ENCODE peak calls at places on chromosomes 6 and 20, in five cellular contexts. K is cardiac fibroblast, G is H1, B is psoas muscle, A is endodermal cell. L is an unnamed sample.

GRCh38 chr6:37985355-37985754 is 165.8 kb downstream of the ZFAND3 start:
- DNase-seq in K (no peak), G (no peak), B (no peak), A (no peak), L (no peak)

GRCh38 chr6:11008821-11009220 is 35.3 kb downstream of the ELOVL2 start:
- DNase-seq in K (peak; percentile 85), G (no peak), B (no peak), A (no peak), L (no peak)

GRCh38 chr6:155186052-155186658 is 77.7 kb upstream of the CLDN20 start:
- DNase-seq in K (no peak), G (no peak), B (no peak), A (peak; percentile 67), L (no peak)

GRCh38 chr6:157323924-157324276 is 581 bp upstream of the TMEM242 start:
- DNase-seq in K (peak; percentile 86), G (peak; percentile 79), B (peak; percentile 90), A (peak; percentile 91), L (no peak)

GRCh38 chr6:158232445-158233213 is 64.5 kb downstream of the GTF2H5 start:
- DNase-seq in K (peak; percentile 77), G (peak; percentile 74), B (peak; percentile 80), A (peak; percentile 83), L (no peak)

GRCh38 chr20:41029150-41029872 is 689 bp downstream of the TOP1 start:
- DNase-seq in K (peak; percentile 20), G (peak; percentile 64), B (peak; percentile 61), A (peak; percentile 73), L (no peak)

GRCh38 chr6:75849329-75850025 is 100.4 kb downstream of the MYO6 start:
- DNase-seq in K (peak; percentile 3), G (no peak), B (no peak), A (no peak), L (no peak)

GRCh38 chr6:7809346-7809745 is 83.4 kb downstream of the BMP6 start:
- DNase-seq in K (no peak), G (no peak), B (no peak), A (no peak), L (no peak)

GRCh38 chr20:63599396-63600050 is 25.5 kb upstream of the HELZ2 start:
- DNase-seq in K (no peak), G (no peak), B (no peak), A (no peak), L (no peak)

DNA sequence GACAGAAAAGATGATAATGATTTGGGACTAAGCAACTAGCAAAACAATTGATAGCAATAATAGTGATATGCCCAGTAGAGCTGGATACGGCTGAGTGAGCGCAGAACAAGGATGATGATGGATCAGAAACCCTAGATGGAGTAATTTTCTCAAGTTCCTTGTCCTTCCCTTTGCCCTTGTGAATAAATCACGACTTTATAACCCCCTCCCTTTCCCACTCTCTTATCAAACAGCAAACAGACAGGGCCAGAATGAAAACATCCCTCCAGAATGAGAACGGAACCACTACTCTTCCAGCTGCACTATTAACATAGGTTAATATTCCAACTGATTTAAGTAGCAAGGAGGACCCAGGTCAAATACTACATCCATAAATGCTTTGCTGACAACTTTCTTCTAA is 1.3 kb upstream of the MTFR2 start:
- DNase-seq in K (no peak), G (no peak), B (no peak), A (no peak), L (no peak)
- H3K4me3 ChIP-seq in K (no peak overlapping the region), G (peak overlapping the region; percentile 97), B (peak overlapping the region; percentile 78), A (peak overlapping the region; percentile 95), L (no peak overlapping the region)

GRCh38 chr6:169453221-169453620 is 199.6 kb upstream of the THBS2 start:
- DNase-seq in K (no peak), G (no peak), B (no peak), A (no peak), L (no peak)

GRCh38 chr6:169450097-169450496 is 196.5 kb upstream of the THBS2 start:
- DNase-seq in K (no peak), G (no peak), B (no peak), A (peak; percentile 55), L (no peak)

GRCh38 chr6:169452117-169452868 is 198.6 kb upstream of the THBS2 start:
- DNase-seq in K (peak; percentile 92), G (no peak), B (peak; percentile 79), A (no peak), L (no peak)

GRCh38 chr6:169452869-169453186 is 199.2 kb upstream of the THBS2 start:
- DNase-seq in K (no peak), G (no peak), B (no peak), A (no peak), L (no peak)

DNA sequence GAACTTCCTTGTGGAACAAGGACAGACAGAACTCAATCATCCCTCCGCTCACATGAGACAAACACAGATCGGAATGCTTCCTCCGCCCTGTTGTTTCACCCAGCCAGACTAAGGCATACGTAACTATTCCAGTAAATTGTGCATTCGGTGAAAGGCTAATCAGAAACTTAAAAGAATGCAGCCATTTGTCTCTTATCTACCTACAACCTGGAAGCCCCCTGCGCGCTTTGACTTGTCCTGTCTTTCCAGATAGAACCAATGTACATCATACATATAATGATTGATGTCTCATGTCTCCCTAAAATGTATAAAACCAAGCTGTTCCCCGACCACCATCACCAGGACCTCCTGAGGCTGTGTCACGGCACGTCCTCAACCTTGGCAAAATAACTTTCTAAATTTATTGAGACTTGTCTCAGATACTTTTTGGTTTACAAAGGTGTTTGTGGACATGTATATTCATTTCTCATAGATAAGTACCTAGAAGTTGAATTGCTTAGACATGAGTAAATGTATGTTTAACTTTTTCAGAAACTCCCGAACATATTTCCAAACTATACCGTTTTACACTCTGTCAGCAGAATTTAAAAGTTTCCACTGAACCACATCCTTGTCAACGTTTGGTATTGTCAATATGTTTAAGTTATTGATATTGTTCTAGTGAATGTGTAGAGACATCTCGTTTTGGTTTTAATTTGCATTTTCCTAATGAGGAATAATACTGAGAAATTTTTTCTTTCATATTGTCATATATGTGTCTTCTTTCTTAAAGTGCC is 197.6 kb upstream of the THBS2 start:
- DNase-seq in K (peak; percentile 5), G (no peak), B (no peak), A (no peak), L (no peak)
- H3K4me3 ChIP-seq in K (no peak overlapping the region), G (no peak overlapping the region), B (peak overlapping the region; percentile 46), A (no peak overlapping the region), L (no peak overlapping the region)

DNA sequence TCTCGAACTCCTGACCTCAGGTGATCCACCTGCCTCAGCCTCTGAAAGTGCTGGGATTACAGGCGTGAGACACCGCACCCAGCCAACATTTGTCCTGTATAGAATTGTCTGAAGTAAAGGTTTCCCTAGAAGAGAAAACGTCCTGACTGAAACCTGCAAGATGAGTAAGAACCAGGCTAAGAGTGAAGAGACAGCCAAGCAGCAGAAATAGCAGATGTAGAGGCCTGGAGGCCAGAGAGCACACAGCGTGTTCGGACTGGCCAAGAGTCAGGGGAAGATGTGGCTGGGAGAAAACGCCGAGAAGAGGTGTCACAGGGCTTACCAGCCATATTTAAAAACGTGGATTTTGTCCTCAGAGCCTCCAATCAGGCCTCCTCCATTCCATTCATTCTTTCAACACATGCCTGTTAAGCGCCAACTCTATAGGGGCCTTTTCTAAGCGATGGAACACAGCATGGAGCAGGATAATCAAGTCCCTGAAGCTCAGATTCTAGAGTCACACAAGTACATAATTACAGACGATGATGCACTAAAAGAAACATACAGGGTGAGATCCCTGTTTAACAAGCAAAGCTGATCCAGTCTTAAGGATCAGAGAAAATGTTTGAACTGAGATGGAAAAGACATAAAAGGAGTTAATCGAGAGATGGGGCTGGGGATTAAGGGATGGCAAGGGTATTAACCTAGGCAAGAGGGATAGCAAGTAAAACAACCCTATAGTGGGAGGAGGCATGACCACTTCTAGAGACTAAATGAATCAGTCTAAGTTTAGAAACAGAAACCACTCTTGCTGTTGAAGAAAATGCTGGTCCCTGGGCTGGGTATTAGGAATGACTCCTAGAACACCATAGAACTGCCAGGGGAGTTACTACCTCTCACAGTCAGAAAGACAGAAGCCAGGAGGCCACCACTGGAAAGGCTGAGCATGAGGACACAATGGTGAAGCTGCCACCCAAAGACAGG is 4.8 kb downstream of the ZCCHC3 start:
- DNase-seq in K (no peak), G (no peak), B (no peak), A (no peak), L (no peak)
- H3K4me3 ChIP-seq in K (no peak overlapping the region), G (no peak overlapping the region), B (no peak overlapping the region), A (no peak overlapping the region), L (no peak overlapping the region)

GRCh38 chr20:59122377-59122932 is 41.2 kb upstream of the ZNF831 start:
- DNase-seq in K (no peak), G (no peak), B (no peak), A (no peak), L (no peak)
- H3K4me3 ChIP-seq in K (no peak overlapping the region), G (no peak overlapping the region), B (no peak overlapping the region), A (no peak overlapping the region), L (no peak overlapping the region)

GRCh38 chr20:44324343-44324742 is 12.5 kb upstream of the R3HDML start:
- DNase-seq in K (no peak), G (no peak), B (no peak), A (peak; percentile 68), L (no peak)

GRCh38 chr20:44331201-44331600 is 5.6 kb upstream of the R3HDML start:
- DNase-seq in K (no peak), G (no peak), B (no peak), A (no peak), L (no peak)

GRCh38 chr20:44328428-44328827 is 8.4 kb upstream of the R3HDML start:
- DNase-seq in K (no peak), G (no peak), B (no peak), A (no peak), L (no peak)

GRCh38 chr20:44326391-44327159 is 10.3 kb upstream of the R3HDML start:
- DNase-seq in K (no peak), G (peak; percentile 68), B (no peak), A (peak; percentile 76), L (no peak)
- H3K4me3 ChIP-seq in K (no peak overlapping the region), G (no peak overlapping the region), B (peak overlapping the region; percentile 48), A (no peak overlapping the region), L (peak overlapping the region; percentile 27)

GRCh38 chr6:43911354-43911624 is 141.3 kb downstream of the VEGFA start:
- DNase-seq in K (no peak), G (no peak), B (no peak), A (no peak), L (no peak)

GRCh38 chr6:43909474-43910148 is 139.6 kb downstream of the VEGFA start:
- DNase-seq in K (no peak), G (no peak), B (peak; percentile 55), A (no peak), L (no peak)

GRCh38 chr6:43910149-43910637 is 140.2 kb downstream of the VEGFA start:
- DNase-seq in K (no peak), G (no peak), B (no peak), A (no peak), L (no peak)

GRCh38 chr6:43911625-43912577 is 141.9 kb downstream of the VEGFA start:
- DNase-seq in K (no peak), G (no peak), B (peak; percentile 6), A (peak; percentile 73), L (no peak)

DNA sequence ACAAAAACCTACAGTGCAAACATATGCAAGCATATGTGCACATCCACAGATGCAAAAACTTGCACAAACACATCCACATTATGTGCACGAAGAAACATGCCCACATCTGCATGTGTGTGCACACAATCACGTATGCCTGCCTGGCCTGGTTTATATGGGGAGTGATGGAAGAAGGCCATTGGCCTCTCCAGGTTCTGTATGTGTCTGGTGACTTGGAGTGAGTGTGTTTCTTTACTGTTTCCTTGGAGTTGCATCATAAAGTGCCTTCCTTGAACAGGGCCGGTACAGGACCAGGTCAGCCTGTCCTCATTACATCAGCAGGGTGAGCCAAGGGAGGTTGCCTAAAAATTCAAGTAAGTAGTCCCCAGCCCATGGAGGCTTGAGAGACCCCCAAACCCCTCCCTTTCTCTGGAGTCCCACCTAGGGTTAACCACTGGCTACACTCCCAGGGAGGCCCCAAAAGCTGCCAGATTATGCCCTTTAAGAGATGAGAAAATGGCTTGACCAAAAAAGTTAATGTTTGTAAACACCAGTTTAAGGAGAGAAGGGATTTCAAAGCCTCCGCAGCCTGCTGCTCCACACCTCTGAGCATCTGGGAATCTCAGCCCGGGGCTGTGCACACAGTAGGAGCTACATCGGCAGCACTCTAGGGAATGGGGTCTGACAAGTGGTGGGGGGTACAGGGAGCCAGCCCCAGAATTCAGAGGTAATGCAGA is 140.8 kb downstream of the VEGFA start:
- DNase-seq in K (peak; percentile 67), G (no peak), B (peak; percentile 22), A (no peak), L (no peak)
- H3K4me3 ChIP-seq in K (no peak overlapping the region), G (no peak overlapping the region), B (no peak overlapping the region), A (no peak overlapping the region), L (no peak overlapping the region)

L was measured in iPS DF 6.9.